ENCODE peak calls at places on chromosome 7, in six cellular contexts. S, R, Y, N, V and F are unnamed samples.

GRCh38 chr7:153934629-153935028 is 117.6 kb upstream of the DPP6 start:
- DNase-seq in V (no peak), N (no peak), S (no peak), Y (no peak), R (no peak), F (no peak)

GRCh38 chr7:142792129-142792528 is 21.4 kb downstream of the PRSS2 start:
- DNase-seq in N (no peak), S (no peak), V (no peak), R (no peak), Y (no peak), F (no peak)

GRCh38 chr7:917255-918117 is 37.0 kb downstream of the ADAP1 start:
- DNase-seq in R (no peak), V (peak), Y (no peak), N (no peak), S (no peak), F (no peak)

GRCh38 chr7:70787275-70787674 is 344.7 kb upstream of the GALNT17 start:
- DNase-seq in R (no peak), S (no peak), Y (no peak), V (no peak), N (no peak), F (no peak)

GRCh38 chr7:32037650-32038198 is 32.5 kb downstream of the PDE1C start:
- DNase-seq in S (peak), R (no peak), Y (no peak), V (no peak), N (no peak), F (no peak)

GRCh38 chr7:132500727-132501410 is 75.4 kb downstream of the PLXNA4 start:
- DNase-seq in Y (peak), S (no peak), R (peak), V (peak), N (no peak), F (no peak)

GRCh38 chr7:150337659-150338081 is 3.8 kb downstream of the RARRES2 start:
- DNase-seq in R (no peak), N (no peak), V (no peak), Y (no peak), S (no peak), F (no peak)

GRCh38 chr7:32506266-32507054 is 11.2 kb downstream of the AVL9 start:
- DNase-seq in V (no peak), N (peak), Y (no peak), S (no peak), R (peak), F (no peak)

GRCh38 chr7:35831208-35831607 is 30.4 kb downstream of the SEPTIN7 start:
- DNase-seq in R (peak), Y (no peak), N (peak), V (no peak), S (no peak), F (no peak)

GRCh38 chr7:24307294-24307693 is 23.3 kb downstream of the NPY start:
- DNase-seq in Y (no peak), S (no peak), V (no peak), N (no peak), R (no peak), F (no peak)

GRCh38 chr7:90560730-90561129 is 35.4 kb upstream of the CDK14 start:
- DNase-seq in N (no peak), Y (no peak), S (no peak), R (peak), V (no peak), F (no peak)

GRCh38 chr7:87218941-87219544 is 489 bp downstream of the TMEM243 start:
- DNase-seq in V (peak), N (peak), R (peak), S (peak), Y (peak), F (peak)

GRCh38 chr7:29249860-29250259 is 55.3 kb downstream of the CHN2 start:
- DNase-seq in V (no peak), R (no peak), N (no peak), Y (no peak), S (no peak), F (no peak)

GRCh38 chr7:104045183-104045582 is 55.7 kb upstream of the RELN start:
- DNase-seq in R (no peak), V (no peak), Y (no peak), S (no peak), N (peak), F (no peak)

GRCh38 chr7:66571568-66571967 is 57.1 kb upstream of the KCTD7 start:
- DNase-seq in Y (no peak), S (no peak), V (no peak), N (no peak), R (no peak), F (no peak)

GRCh38 chr7:155378959-155379871 is 78.7 kb upstream of the EN2 start:
- DNase-seq in S (no peak), N (no peak), V (no peak), R (no peak), Y (no peak), F (no peak)

GRCh38 chr7:92753614-92754013 is 82.8 kb downstream of the CDK6 start:
- DNase-seq in S (no peak), V (no peak), R (no peak), Y (no peak), N (peak), F (no peak)

GRCh38 chr7:134632937-134633540 is 13.6 kb upstream of the BPGM start:
- DNase-seq in S (no peak), Y (no peak), R (peak), V (no peak), N (peak), F (peak)

DNA sequence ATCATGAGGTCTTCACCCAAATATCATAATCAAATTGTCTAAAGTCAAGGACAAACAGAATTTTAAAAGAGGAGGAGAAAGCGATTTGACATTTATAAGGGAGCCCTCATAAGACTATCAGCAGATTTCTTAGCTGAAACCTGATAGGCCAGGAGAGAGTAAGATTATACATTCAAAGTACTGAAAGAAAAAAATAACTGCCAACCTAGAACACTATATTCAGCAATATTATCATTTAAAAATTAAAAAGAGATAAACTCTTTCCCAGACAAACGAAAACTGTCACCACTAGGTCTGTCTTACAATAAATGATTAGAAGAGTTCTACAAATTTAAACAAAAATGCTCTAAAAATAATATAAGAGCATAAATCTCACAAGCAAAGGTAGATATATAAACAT is 154.1 kb upstream of the TMEM106B start:
- DNase-seq in N (no peak), Y (no peak), S (no peak), V (no peak), R (no peak), F (no peak)
- TF ChIP-seq CTCF in N (no peak), Y (no peak), S (no peak), V (no peak), R (no peak), F (no peak)

GRCh38 chr7:81627565-81628287 is 142.1 kb downstream of the HGF start:
- DNase-seq in S (no peak), V (no peak), Y (no peak), R (no peak), N (peak), F (no peak)
- TF ChIP-seq CTCF in S (no peak), V (no peak), Y (no peak), R (no peak), N (no peak), F (no peak)

GRCh38 chr7:52771177-52771576 is 264.3 kb upstream of the POM121L12 start:
- DNase-seq in S (no peak), V (no peak), N (no peak), R (no peak), Y (no peak), F (no peak)
- TF ChIP-seq CTCF in S (no peak), V (no peak), N (no peak), R (no peak), Y (no peak), F (no peak)

GRCh38 chr7:21251166-21251806 is 176.6 kb upstream of the SP4 start:
- DNase-seq in V (no peak), Y (peak), R (no peak), S (no peak), N (no peak), F (no peak)
- TF ChIP-seq CTCF in V (no peak), Y (no peak), R (no peak), S (no peak), N (no peak), F (no peak)

GRCh38 chr7:115116773-115117715 is 195.2 kb downstream of the MDFIC start:
- DNase-seq in N (no peak), R (no peak), S (no peak), V (no peak), Y (no peak), F (no peak)

GRCh38 chr7:115113776-115114175 is 191.9 kb downstream of the MDFIC start:
- DNase-seq in V (no peak), N (no peak), R (no peak), S (no peak), Y (no peak), F (no peak)

GRCh38 chr7:115113131-115113530 is 191.2 kb downstream of the MDFIC start:
- DNase-seq in Y (no peak), S (no peak), N (no peak), V (no peak), R (no peak), F (no peak)

GRCh38 chr7:115122388-115122787 is 200.5 kb downstream of the MDFIC start:
- DNase-seq in S (no peak), V (no peak), N (no peak), R (no peak), Y (no peak), F (no peak)

DNA sequence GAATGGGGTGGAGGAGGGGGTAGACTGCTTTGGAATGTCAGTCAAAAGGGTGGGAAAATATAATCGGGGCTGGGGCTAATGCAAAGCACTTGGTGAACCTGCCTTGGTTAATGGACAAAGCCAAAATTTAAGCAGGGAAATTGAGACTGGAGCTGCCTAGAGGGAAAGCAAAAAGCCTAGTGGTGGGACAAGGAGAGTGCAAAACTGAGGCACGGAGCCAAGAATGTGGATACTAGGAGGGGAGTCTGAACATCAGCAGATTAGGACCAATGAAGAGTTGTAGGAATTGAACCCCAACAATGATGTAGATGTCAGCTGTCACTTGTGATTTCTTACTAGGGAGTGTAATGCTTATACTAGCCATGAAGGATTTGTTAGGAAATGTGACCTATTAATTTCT is 195.9 kb downstream of the MDFIC start:
- DNase-seq in R (no peak), Y (no peak), V (no peak), S (no peak), N (no peak), F (no peak)
- TF ChIP-seq CTCF in R (no peak), Y (no peak), V (no peak), S (no peak), N (no peak), F (no peak)

DNA sequence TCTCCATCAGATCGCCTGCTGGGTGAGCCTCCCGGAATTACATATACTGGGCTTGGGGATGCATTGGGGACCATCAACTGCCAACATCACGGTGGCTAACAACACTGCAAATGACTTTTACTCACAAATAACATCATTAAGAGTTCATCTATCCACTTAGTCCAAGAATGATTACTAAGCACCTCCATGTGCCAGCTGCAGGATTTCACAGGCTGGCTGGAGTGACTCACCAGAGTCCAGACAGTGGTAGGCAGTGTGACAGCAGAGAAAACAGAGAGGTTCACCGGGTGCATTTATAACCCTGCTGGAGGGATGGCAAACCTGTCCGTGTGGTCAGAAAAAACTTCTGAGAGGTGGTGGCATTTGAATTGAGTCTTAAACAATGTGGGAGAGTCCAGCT is 3.2 kb upstream of the IGFBP3 start:
- DNase-seq in Y (no peak), R (peak), V (no peak), N (peak), S (no peak), F (no peak)
- TF ChIP-seq CTCF in Y (no peak), R (peak), V (no peak), N (no peak), S (no peak), F (no peak)

DNA sequence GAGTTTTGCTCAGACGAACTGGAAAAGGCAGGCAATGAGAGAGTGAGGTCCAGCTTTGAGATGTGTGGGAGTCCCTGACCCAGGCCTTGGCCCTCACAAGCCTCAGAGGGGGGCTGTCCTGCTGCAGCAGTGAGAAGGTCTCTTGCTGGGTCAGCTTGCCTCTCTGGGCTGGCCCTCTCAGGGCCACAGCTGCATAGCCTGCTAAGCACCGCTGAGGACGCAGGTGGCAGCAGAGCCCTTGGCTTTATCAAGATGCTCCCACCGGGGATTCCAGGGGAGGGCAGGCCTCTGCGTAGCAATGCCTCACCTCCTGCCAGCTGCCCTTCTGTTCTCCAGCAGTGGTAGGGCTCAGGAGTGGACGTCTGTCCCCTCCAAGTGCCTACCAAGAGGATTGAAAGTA is 128.7 kb downstream of the COBL start:
- DNase-seq in V (peak), S (no peak), R (no peak), Y (no peak), N (no peak), F (no peak)
- TF ChIP-seq CTCF in V (no peak), S (no peak), R (no peak), Y (no peak), N (no peak), F (no peak)

GRCh38 chr7:74622228-74622749 is 35.2 kb upstream of the GTF2I start:
- DNase-seq in R (no peak), N (no peak), V (no peak), Y (no peak), S (no peak), F (no peak)

GRCh38 chr7:74627699-74628411 is 29.7 kb upstream of the GTF2I start:
- DNase-seq in Y (peak), N (peak), S (no peak), R (peak), V (peak), F (no peak)

GRCh38 chr7:74623135-74623534 is 34.4 kb upstream of the GTF2I start:
- DNase-seq in Y (no peak), V (no peak), R (no peak), N (no peak), S (no peak), F (no peak)

DNA sequence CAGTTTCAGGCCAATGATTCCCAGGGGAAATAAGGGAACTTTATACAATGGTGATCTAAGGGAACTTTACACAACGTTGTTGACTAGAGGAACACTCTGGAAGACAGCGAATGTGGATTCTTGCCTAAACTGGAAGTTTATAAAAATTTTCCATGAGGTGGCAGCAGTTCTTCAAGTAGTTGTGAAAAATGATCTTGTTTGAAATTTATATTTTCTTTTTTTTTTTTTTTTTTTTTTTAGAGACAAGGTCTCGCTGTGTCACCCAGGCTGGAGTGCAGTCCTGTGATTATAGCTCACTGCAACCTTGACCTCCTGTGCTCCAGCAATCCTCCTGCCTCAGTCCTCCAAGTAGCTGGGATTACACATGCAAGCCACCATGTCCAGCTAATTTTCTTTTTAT is 32.1 kb upstream of the GTF2I start:
- DNase-seq in R (peak), V (peak), S (no peak), Y (no peak), N (peak), F (no peak)
- TF ChIP-seq CTCF in R (peak), V (no peak), S (no peak), Y (no peak), N (peak), F (no peak)

GRCh38 chr7:41107330-41107937 is 595.5 kb downstream of the INHBA start:
- DNase-seq in Y (no peak), V (no peak), S (no peak), R (no peak), N (peak), F (no peak)

GRCh38 chr7:41108821-41109220 is 594.1 kb downstream of the INHBA start:
- DNase-seq in R (no peak), N (no peak), Y (no peak), V (no peak), S (no peak), F (no peak)

GRCh38 chr7:41110186-41110585 is 592.7 kb downstream of the INHBA start:
- DNase-seq in N (peak), R (no peak), V (no peak), Y (no peak), S (no peak), F (no peak)

GRCh38 chr7:41104621-41105020 is 598.3 kb downstream of the INHBA start:
- DNase-seq in R (no peak), N (peak), Y (no peak), V (no peak), S (no peak), F (no peak)

GRCh38 chr7:41107938-41108448 is 594.9 kb downstream of the INHBA start:
- DNase-seq in R (no peak), S (no peak), N (peak), Y (no peak), V (no peak), F (no peak)
- TF ChIP-seq CTCF in R (no peak), S (no peak), N (no peak), Y (no peak), V (no peak), F (no peak)